ENCODE peak calls at places on chromosomes 7 and 10, in five cellular contexts. X is fibroblast of lung; O is stimulated activated CD4-positive, alpha-beta T cell treated with anti-CD3 and anti-CD28 coated beads, Interleukin-4, amount 100 ng/mL, for 48 hours; A is AG08396; G is choroid plexus epithelial cell. V is an unnamed sample.

GRCh38 chr7:115328018-115328417 is 406.1 kb downstream of the MDFIC start:
- DNase-seq in X (peak; percentile 34), O (no peak), A (no peak), G (no peak), V (no peak)

GRCh38 chr10:123150229-123150985 is 2.5 kb downstream of the HMX2 start:
- DNase-seq in X (no peak), O (no peak), A (no peak), G (no peak), V (no peak)

GRCh38 chr7:10211861-10212260 is 761.8 kb upstream of the PHF14 start:
- DNase-seq in X (no peak), O (no peak), A (no peak), G (no peak), V (no peak)

GRCh38 chr7:136677456-136678365 is 190.7 kb upstream of the CHRM2 start:
- DNase-seq in X (peak; percentile 63), O (no peak), A (no peak), G (peak; percentile 57), V (peak; percentile 59)

GRCh38 chr10:71259815-71260501 is 47.6 kb downstream of the UNC5B start:
- DNase-seq in X (no peak), O (no peak), A (no peak), G (no peak), V (no peak)

GRCh38 chr10:4909118-4909517 is 54.1 kb upstream of the AKR1C1 start:
- DNase-seq in X (no peak), O (no peak), A (no peak), G (no peak), V (no peak)

GRCh38 chr10:131180941-131181855 is 130.3 kb downstream of the TCERG1L start:
- DNase-seq in X (no peak), O (no peak), A (no peak), G (no peak), V (no peak)

GRCh38 chr7:55244346-55244745 is 120.8 kb upstream of the LANCL2 start:
- DNase-seq in X (peak; percentile 44), O (no peak), A (no peak), G (peak; percentile 25), V (no peak)

GRCh38 chr10:50577681-50578350 is 45.9 kb downstream of the SGMS1 start:
- DNase-seq in X (peak; percentile 77), O (no peak), A (no peak), G (peak; percentile 70), V (peak; percentile 61)

GRCh38 chr10:132095403-132096113 is 29.8 kb downstream of the JAKMIP3 start:
- DNase-seq in X (no peak), O (no peak), A (no peak), G (no peak), V (no peak)

GRCh38 chr10:123139521-123140163 is 3.9 kb downstream of the HMX3 start:
- DNase-seq in X (no peak), O (no peak), A (no peak), G (peak; percentile 28), V (peak; percentile 70)

GRCh38 chr10:7449063-7449695 is 38.3 kb upstream of the SFMBT2 start:
- DNase-seq in X (no peak), O (no peak), A (no peak), G (no peak), V (no peak)

GRCh38 chr10:70115948-70116682 is 16.5 kb downstream of the AIFM2 start:
- DNase-seq in X (peak; percentile 16), O (peak; percentile 48), A (peak; percentile 64), G (peak; percentile 41), V (peak; percentile 42)

GRCh38 chr10:61197022-61197421 is 253.0 kb upstream of the RHOBTB1 start:
- DNase-seq in X (peak; percentile 13), O (no peak), A (no peak), G (peak; percentile 5), V (no peak)

GRCh38 chr7:102917436-102918353 is 4.9 kb downstream of the LRRC17 start:
- DNase-seq in X (no peak), O (no peak), A (no peak), G (no peak), V (no peak)

GRCh38 chr7:30770936-30771858 is at the start of gene MINDY4:
- DNase-seq in X (peak; percentile 85), O (peak; percentile 60), A (peak; percentile 95), G (peak; percentile 86), V (peak; percentile 89)

GRCh38 chr10:78513330-78513729 is 479.7 kb downstream of the RPS24 start:
- DNase-seq in X (peak; percentile 71), O (no peak), A (no peak), G (peak; percentile 28), V (no peak)

GRCh38 chr10:60896033-60896432 is 48.0 kb downstream of the RHOBTB1 start:
- DNase-seq in X (peak; percentile 71), O (no peak), A (no peak), G (peak; percentile 76), V (peak; percentile 79)

GRCh38 chr7:98227939-98228338 is 16.7 kb downstream of the BHLHA15 start:
- DNase-seq in X (no peak), O (no peak), A (no peak), G (no peak), V (no peak)

GRCh38 chr10:69874464-69874863 is 72.8 kb downstream of the COL13A1 start:
- DNase-seq in X (peak; percentile 51), O (no peak), A (peak; percentile 77), G (peak; percentile 79), V (peak; percentile 77)

GRCh38 chr7:2820508-2820934 is 23.6 kb downstream of the GNA12 start:
- DNase-seq in X (peak; percentile 95), O (no peak), A (peak; percentile 80), G (peak; percentile 98), V (peak; percentile 97)

GRCh38 chr7:95608344-95609173 is 12.2 kb upstream of the PDK4 start:
- DNase-seq in X (peak; percentile 82), O (no peak), A (peak; percentile 91), G (peak; percentile 100), V (peak; percentile 99)

GRCh38 chr10:99979066-99979685 is 30.6 kb downstream of the DNMBP start:
- DNase-seq in X (no peak), O (no peak), A (no peak), G (no peak), V (no peak)

GRCh38 chr10:92839191-92840085 is 8.9 kb upstream of the EXOC6 start:
- DNase-seq in X (peak; percentile 70), O (peak; percentile 70), A (no peak), G (peak; percentile 78), V (peak; percentile 84)

GRCh38 chr10:100978121-100978895 is 9.0 kb downstream of the MRPL43 start:
- DNase-seq in X (no peak), O (no peak), A (no peak), G (no peak), V (no peak)

V was measured in cardiac fibroblast.